ENCODE peak calls at places on chromosomes 3 and 15, in ten cellular contexts. One of them, this sample, is unnamed.

GRCh38 chr15:60704717-60705116 is 225.8 kb upstream of the ICE2 start:
- DNase-seq in Peyer's patch: no peak
- DNase-seq in suprapubic skin: no peak
- DNase-seq in endothelial cell: no peak
- DNase-seq in hepatocyte: no peak
- DNase-seq in foreskin fibroblast: no peak
- DNase-seq in GM20000: no peak
- DNase-seq in A673: no peak
- DNase-seq in GM12865: no peak
- DNase-seq in coronary artery: no peak
- DNase-seq in this sample: no peak

GRCh38 chr3:131402391-131403039 is 20.9 kb downstream of the NUDT16 start:
- DNase-seq in Peyer's patch: no peak
- DNase-seq in suprapubic skin: no peak
- DNase-seq in endothelial cell: no peak
- DNase-seq in hepatocyte: no peak
- DNase-seq in foreskin fibroblast: peak; percentile 43
- DNase-seq in GM20000: no peak
- DNase-seq in A673: peak; percentile 19
- DNase-seq in GM12865: no peak
- DNase-seq in coronary artery: no peak
- DNase-seq in this sample: no peak

GRCh38 chr3:195892355-195893120 is 15.8 kb downstream of the TNK2 start:
- DNase-seq in Peyer's patch: no peak
- DNase-seq in suprapubic skin: no peak
- DNase-seq in endothelial cell: no peak
- DNase-seq in hepatocyte: peak; percentile 78
- DNase-seq in foreskin fibroblast: peak; percentile 79
- DNase-seq in GM20000: no peak
- DNase-seq in A673: no peak
- DNase-seq in GM12865: no peak
- DNase-seq in coronary artery: no peak
- DNase-seq in this sample: no peak

GRCh38 chr15:81825136-81825535 is 220.7 kb downstream of the MEX3B start:
- DNase-seq in Peyer's patch: no peak
- DNase-seq in suprapubic skin: no peak
- DNase-seq in endothelial cell: no peak
- DNase-seq in hepatocyte: no peak
- DNase-seq in foreskin fibroblast: no peak
- DNase-seq in GM20000: no peak
- DNase-seq in A673: no peak
- DNase-seq in GM12865: peak; percentile 3
- DNase-seq in coronary artery: no peak
- DNase-seq in this sample: no peak

GRCh38 chr15:36894062-36894461 is 206.3 kb downstream of the MEIS2 start:
- DNase-seq in Peyer's patch: no peak
- DNase-seq in suprapubic skin: no peak
- DNase-seq in endothelial cell: no peak
- DNase-seq in hepatocyte: no peak
- DNase-seq in foreskin fibroblast: no peak
- DNase-seq in GM20000: no peak
- DNase-seq in A673: no peak
- DNase-seq in GM12865: no peak
- DNase-seq in coronary artery: no peak
- DNase-seq in this sample: no peak

GRCh38 chr3:191369081-191370010 is 39.0 kb upstream of the UTS2B start:
- DNase-seq in Peyer's patch: no peak
- DNase-seq in suprapubic skin: no peak
- DNase-seq in endothelial cell: no peak
- DNase-seq in hepatocyte: no peak
- DNase-seq in foreskin fibroblast: peak; percentile 90
- DNase-seq in GM20000: no peak
- DNase-seq in A673: no peak
- DNase-seq in GM12865: no peak
- DNase-seq in coronary artery: no peak
- DNase-seq in this sample: no peak

GRCh38 chr15:51342249-51342999 is 969 bp downstream of the GLDN start:
- DNase-seq in Peyer's patch: no peak
- DNase-seq in suprapubic skin: no peak
- DNase-seq in endothelial cell: no peak
- DNase-seq in hepatocyte: no peak
- DNase-seq in foreskin fibroblast: no peak
- DNase-seq in GM20000: no peak
- DNase-seq in A673: no peak
- DNase-seq in GM12865: no peak
- DNase-seq in coronary artery: no peak
- DNase-seq in this sample: no peak

GRCh38 chr3:187777331-187778046 is 32.2 kb upstream of the BCL6 start:
- DNase-seq in Peyer's patch: peak; percentile 58
- DNase-seq in suprapubic skin: no peak
- DNase-seq in endothelial cell: no peak
- DNase-seq in hepatocyte: no peak
- DNase-seq in foreskin fibroblast: peak; percentile 26
- DNase-seq in GM20000: no peak
- DNase-seq in A673: peak; percentile 12
- DNase-seq in GM12865: peak; percentile 62
- DNase-seq in coronary artery: no peak
- DNase-seq in this sample: no peak

GRCh38 chr3:189720746-189721426 is 89.7 kb downstream of the TP63 start:
- DNase-seq in Peyer's patch: no peak
- DNase-seq in suprapubic skin: no peak
- DNase-seq in endothelial cell: no peak
- DNase-seq in hepatocyte: peak; percentile 13
- DNase-seq in foreskin fibroblast: no peak
- DNase-seq in GM20000: no peak
- DNase-seq in A673: no peak
- DNase-seq in GM12865: no peak
- DNase-seq in coronary artery: no peak
- DNase-seq in this sample: no peak

GRCh38 chr15:77644543-77645247 is 12.0 kb upstream of the LINGO1 start:
- DNase-seq in Peyer's patch: no peak
- DNase-seq in suprapubic skin: no peak
- DNase-seq in endothelial cell: no peak
- DNase-seq in hepatocyte: no peak
- DNase-seq in foreskin fibroblast: no peak
- DNase-seq in GM20000: no peak
- DNase-seq in A673: no peak
- DNase-seq in GM12865: no peak
- DNase-seq in coronary artery: no peak
- DNase-seq in this sample: no peak

GRCh38 chr15:77643764-77644163 is 11.1 kb upstream of the LINGO1 start:
- DNase-seq in Peyer's patch: no peak
- DNase-seq in suprapubic skin: no peak
- DNase-seq in endothelial cell: no peak
- DNase-seq in hepatocyte: no peak
- DNase-seq in foreskin fibroblast: no peak
- DNase-seq in GM20000: no peak
- DNase-seq in A673: no peak
- DNase-seq in GM12865: no peak
- DNase-seq in coronary artery: no peak
- DNase-seq in this sample: no peak

GRCh38 chr15:77642019-77642418 is 9.3 kb upstream of the LINGO1 start:
- DNase-seq in Peyer's patch: no peak
- DNase-seq in suprapubic skin: no peak
- DNase-seq in endothelial cell: no peak
- DNase-seq in hepatocyte: no peak
- DNase-seq in foreskin fibroblast: no peak
- DNase-seq in GM20000: no peak
- DNase-seq in A673: no peak
- DNase-seq in GM12865: no peak
- DNase-seq in coronary artery: no peak
- DNase-seq in this sample: no peak

GRCh38 chr15:77640615-77641014 is 7.9 kb upstream of the LINGO1 start:
- DNase-seq in Peyer's patch: no peak
- DNase-seq in suprapubic skin: no peak
- DNase-seq in endothelial cell: no peak
- DNase-seq in hepatocyte: no peak
- DNase-seq in foreskin fibroblast: no peak
- DNase-seq in GM20000: no peak
- DNase-seq in A673: no peak
- DNase-seq in GM12865: no peak
- DNase-seq in coronary artery: no peak
- DNase-seq in this sample: no peak

DNA sequence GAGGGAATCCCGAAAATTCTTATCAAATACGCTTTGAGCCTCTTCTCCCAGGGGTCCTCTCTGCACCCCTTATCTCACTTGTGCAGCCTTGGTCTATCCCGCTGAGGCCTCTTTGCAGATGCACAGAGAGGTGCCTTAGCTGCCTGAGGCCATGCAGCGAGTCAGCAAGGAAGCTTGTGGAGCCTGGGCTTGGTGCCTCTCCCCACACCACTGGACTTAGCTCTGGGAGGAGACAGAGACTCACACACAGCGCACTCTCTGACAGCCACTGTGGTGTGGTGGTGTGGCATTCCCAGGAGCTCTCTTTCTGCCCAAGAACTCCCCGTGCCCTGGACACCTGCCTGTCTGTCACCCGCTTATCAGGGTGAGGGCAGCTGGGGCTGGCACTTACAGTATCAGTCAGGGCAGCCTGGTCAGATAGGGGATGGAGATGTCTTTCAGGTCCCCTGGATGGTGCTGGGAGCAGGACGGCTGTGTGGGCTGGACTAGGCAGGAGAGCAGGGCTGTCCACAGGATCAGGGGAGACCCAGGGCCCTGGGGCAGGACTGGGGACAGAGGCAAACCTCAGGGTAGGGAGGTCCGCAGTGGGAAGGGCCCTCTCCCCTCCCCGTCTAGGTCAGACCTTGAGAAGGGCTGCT is 10.2 kb upstream of the LINGO1 start:
- DNase-seq in Peyer's patch: peak; percentile 54
- DNase-seq in suprapubic skin: no peak
- DNase-seq in endothelial cell: no peak
- DNase-seq in hepatocyte: no peak
- DNase-seq in foreskin fibroblast: peak; percentile 12
- DNase-seq in GM20000: no peak
- DNase-seq in A673: no peak
- DNase-seq in GM12865: no peak
- DNase-seq in coronary artery: no peak
- DNase-seq in this sample: no peak
- TF ChIP-seq CTCF in Peyer's patch: no peak
- TF ChIP-seq CTCF in suprapubic skin: no peak
- TF ChIP-seq CTCF in endothelial cell: no peak
- TF ChIP-seq CTCF in hepatocyte: no peak
- TF ChIP-seq CTCF in foreskin fibroblast: no peak
- TF ChIP-seq CTCF in GM20000: no peak
- TF ChIP-seq CTCF in A673: no peak
- TF ChIP-seq CTCF in GM12865: no peak
- TF ChIP-seq CTCF in coronary artery: no peak
- TF ChIP-seq CTCF in this sample: no peak

DNA sequence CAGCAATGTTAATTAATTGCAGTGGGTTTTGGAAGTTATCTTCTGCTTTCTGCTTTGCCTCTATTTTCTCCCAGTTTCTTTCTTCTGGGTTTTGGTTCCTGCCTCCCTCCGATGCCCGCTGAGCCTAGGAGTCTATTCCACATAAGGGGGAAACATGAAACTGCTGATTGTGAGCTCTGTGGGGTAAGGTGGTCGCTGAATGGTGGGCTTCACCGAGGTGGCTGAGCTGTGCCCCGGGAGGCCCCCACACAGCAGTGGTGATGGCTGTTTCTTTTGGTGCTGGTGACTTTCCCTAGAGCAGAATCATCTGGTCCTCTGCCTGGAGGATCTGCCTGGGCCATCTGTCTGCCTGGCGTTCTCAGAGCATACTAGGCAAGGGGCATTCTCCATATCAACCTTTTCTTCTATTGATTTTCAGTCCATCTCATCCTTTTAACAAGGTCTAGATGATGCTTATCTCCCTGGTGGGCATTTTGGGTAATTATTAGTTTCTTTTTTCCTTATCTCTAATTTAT is 68.8 kb upstream of the ATP2B2 start:
- DNase-seq in Peyer's patch: no peak
- DNase-seq in suprapubic skin: no peak
- DNase-seq in endothelial cell: no peak
- DNase-seq in hepatocyte: no peak
- DNase-seq in foreskin fibroblast: no peak
- DNase-seq in GM20000: no peak
- DNase-seq in A673: no peak
- DNase-seq in GM12865: no peak
- DNase-seq in coronary artery: no peak
- DNase-seq in this sample: no peak
- TF ChIP-seq CTCF in Peyer's patch: no peak
- TF ChIP-seq CTCF in suprapubic skin: no peak
- TF ChIP-seq CTCF in endothelial cell: no peak
- TF ChIP-seq CTCF in hepatocyte: no peak
- TF ChIP-seq CTCF in foreskin fibroblast: no peak
- TF ChIP-seq CTCF in GM20000: no peak
- TF ChIP-seq CTCF in A673: no peak
- TF ChIP-seq CTCF in GM12865: no peak
- TF ChIP-seq CTCF in coronary artery: no peak
- TF ChIP-seq CTCF in this sample: no peak

GRCh38 chr3:32154180-32154579 is 47.8 kb downstream of the GPD1L start:
- DNase-seq in Peyer's patch: no peak
- DNase-seq in suprapubic skin: no peak
- DNase-seq in endothelial cell: peak; percentile 28
- DNase-seq in hepatocyte: no peak
- DNase-seq in foreskin fibroblast: no peak
- DNase-seq in GM20000: no peak
- DNase-seq in A673: no peak
- DNase-seq in GM12865: no peak
- DNase-seq in coronary artery: no peak
- DNase-seq in this sample: no peak
- TF ChIP-seq CTCF in Peyer's patch: no peak
- TF ChIP-seq CTCF in suprapubic skin: no peak
- TF ChIP-seq CTCF in endothelial cell: no peak
- TF ChIP-seq CTCF in hepatocyte: peak; percentile 20
- TF ChIP-seq CTCF in foreskin fibroblast: no peak
- TF ChIP-seq CTCF in GM20000: no peak
- TF ChIP-seq CTCF in A673: peak; percentile 40
- TF ChIP-seq CTCF in GM12865: no peak
- TF ChIP-seq CTCF in coronary artery: no peak
- TF ChIP-seq CTCF in this sample: no peak

GRCh38 chr3:97872209-97873042 is 50.6 kb downstream of the CRYBG3 start:
- DNase-seq in Peyer's patch: no peak
- DNase-seq in suprapubic skin: no peak
- DNase-seq in endothelial cell: no peak
- DNase-seq in hepatocyte: peak; percentile 12
- DNase-seq in foreskin fibroblast: peak; percentile 86
- DNase-seq in GM20000: no peak
- DNase-seq in A673: peak; percentile 54
- DNase-seq in GM12865: no peak
- DNase-seq in coronary artery: no peak
- DNase-seq in this sample: no peak

GRCh38 chr3:97871788-97872187 is 50.0 kb downstream of the CRYBG3 start:
- DNase-seq in Peyer's patch: no peak
- DNase-seq in suprapubic skin: no peak
- DNase-seq in endothelial cell: no peak
- DNase-seq in hepatocyte: no peak
- DNase-seq in foreskin fibroblast: peak; percentile 33
- DNase-seq in GM20000: no peak
- DNase-seq in A673: no peak
- DNase-seq in GM12865: no peak
- DNase-seq in coronary artery: no peak
- DNase-seq in this sample: no peak

DNA sequence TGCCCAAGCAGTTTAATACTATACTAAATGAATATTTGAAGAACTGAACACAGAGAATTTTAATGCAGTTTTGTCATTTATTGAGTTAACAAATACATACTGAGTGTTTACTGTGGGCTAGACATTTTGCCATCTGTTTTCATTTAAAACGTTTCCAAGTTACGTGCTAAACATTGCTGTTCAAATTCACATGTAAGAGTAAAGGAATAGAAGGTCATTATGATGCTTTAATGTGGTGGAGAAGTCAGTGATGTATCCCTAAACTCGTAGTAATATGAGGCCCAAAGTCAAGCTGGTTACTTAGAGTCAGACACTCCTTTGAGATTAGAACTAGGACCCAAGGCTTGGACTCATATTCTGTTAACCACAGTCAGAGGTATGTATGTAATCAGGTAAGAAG is 49.4 kb downstream of the CRYBG3 start:
- DNase-seq in Peyer's patch: no peak
- DNase-seq in suprapubic skin: no peak
- DNase-seq in endothelial cell: no peak
- DNase-seq in hepatocyte: no peak
- DNase-seq in foreskin fibroblast: peak; percentile 36
- DNase-seq in GM20000: no peak
- DNase-seq in A673: no peak
- DNase-seq in GM12865: no peak
- DNase-seq in coronary artery: no peak
- DNase-seq in this sample: no peak
- TF ChIP-seq CTCF in Peyer's patch: no peak
- TF ChIP-seq CTCF in suprapubic skin: no peak
- TF ChIP-seq CTCF in endothelial cell: no peak
- TF ChIP-seq CTCF in hepatocyte: no peak
- TF ChIP-seq CTCF in foreskin fibroblast: no peak
- TF ChIP-seq CTCF in GM20000: no peak
- TF ChIP-seq CTCF in A673: no peak
- TF ChIP-seq CTCF in GM12865: no peak
- TF ChIP-seq CTCF in coronary artery: no peak
- TF ChIP-seq CTCF in this sample: no peak